ENCODE peak calls at places on chromosomes 3 and 15, in six cellular contexts. B is ACHN; M is adrenal gland; S is GM18507; K is activated CD4-positive, alpha-beta memory T cell treated with anti-CD3 and anti-CD28 coated beads, Interleukin-2, amount 10 ng/mL, durations not matched to agents 7 days and 5 days; E is astrocyte. P is an unnamed sample.

GRCh38 chr3:157077565-157077991 is 82.4 kb downstream of the CCNL1 start:
- DNase-seq in B (peak; percentile 88), M (no peak), S (no peak), K (no peak), E (peak; percentile 55), P (no peak)

GRCh38 chr3:27345493-27345892 is 23.7 kb downstream of the NEK10 start:
- DNase-seq in B (no peak), M (no peak), S (no peak), K (peak; percentile 39), E (no peak), P (no peak)

GRCh38 chr3:171824824-171825221 is 14.5 kb upstream of the PLD1 start:
- DNase-seq in B (peak; percentile 49), M (no peak), S (no peak), K (no peak), E (peak; percentile 70), P (no peak)

GRCh38 chr15:86515625-86516024 is 436.0 kb downstream of the AGBL1 start:
- DNase-seq in B (no peak), M (no peak), S (no peak), K (no peak), E (no peak), P (no peak)

GRCh38 chr3:100030346-100030745 is 84.0 kb downstream of the FILIP1L start:
- DNase-seq in B (no peak), M (no peak), S (no peak), K (no peak), E (peak; percentile 52), P (no peak)

GRCh38 chr3:150302246-150302645 is 105.9 kb upstream of the TSC22D2 start:
- DNase-seq in B (no peak), M (no peak), S (no peak), K (no peak), E (no peak), P (no peak)

GRCh38 chr3:157064402-157064801 is 95.5 kb downstream of the CCNL1 start:
- DNase-seq in B (no peak), M (no peak), S (no peak), K (no peak), E (no peak), P (no peak)

GRCh38 chr15:31100738-31101137 is 787 bp downstream of the TRPM1 start:
- DNase-seq in B (no peak), M (no peak), S (no peak), K (no peak), E (no peak), P (no peak)

GRCh38 chr3:137509354-137510045 is 254.6 kb upstream of the SOX14 start:
- DNase-seq in B (no peak), M (no peak), S (no peak), K (no peak), E (no peak), P (peak; percentile 46)

GRCh38 chr3:33940149-33940548 is 141.7 kb downstream of the PDCD6IP start:
- DNase-seq in B (no peak), M (no peak), S (no peak), K (no peak), E (peak; percentile 7), P (no peak)

GRCh38 chr3:72247645-72248388 is 462.9 kb upstream of the PROK2 start:
- DNase-seq in B (no peak), M (no peak), S (no peak), K (no peak), E (no peak), P (no peak)

GRCh38 chr15:40807028-40807887 is at the start of the genes DNAJC17 and ZFYVE19:
- DNase-seq in B (peak; percentile 97), M (peak; percentile 97), S (peak; percentile 78), K (peak; percentile 96), E (peak; percentile 94), P (peak; percentile 99)